ENCODE peak calls at places on chromosomes 7 and 10, in four cellular contexts. M, N, D and J are unnamed samples.

GRCh38 chr10:16341637-16342036 is 95.2 kb upstream of the PTER start:
- DNase-seq in N (no peak), M (no peak), D (no peak), J (no peak)

GRCh38 chr10:4384254-4384653 is 441.8 kb upstream of the AKR1E2 start:
- DNase-seq in D (no peak), M (no peak), N (peak; percentile 53), J (peak; percentile 87)

GRCh38 chr10:36531621-36532020 is 593.8 kb upstream of the ANKRD30A start:
- DNase-seq in N (peak; percentile 14), M (no peak), D (no peak), J (peak; percentile 35)

GRCh38 chr7:139095194-139095659 is 14.3 kb downstream of the ZC3HAV1 start:
- DNase-seq in N (no peak), M (no peak), D (no peak), J (peak; percentile 19)

GRCh38 chr10:122019414-122019975 is 30.5 kb downstream of the TACC2 start:
- DNase-seq in D (peak; percentile 74), N (no peak), M (no peak), J (no peak)

GRCh38 chr10:4316166-4316810 is 509.7 kb upstream of the AKR1E2 start:
- DNase-seq in N (peak; percentile 87), M (peak; percentile 19), D (no peak), J (peak; percentile 62)

GRCh38 chr7:78398081-78398480 is 599.5 kb downstream of the PHTF2 start:
- DNase-seq in N (no peak), M (no peak), D (no peak), J (no peak)

GRCh38 chr10:34993782-34994181 is 96.4 kb downstream of the CUL2 start:
- DNase-seq in D (no peak), N (no peak), M (no peak), J (no peak)

GRCh38 chr10:34757933-34758332 is 57.2 kb downstream of the PARD3 start:
- DNase-seq in N (no peak), D (no peak), M (no peak), J (no peak)

GRCh38 chr7:116271161-116271979 is 61.0 kb downstream of the TES start:
- DNase-seq in N (peak; percentile 70), D (no peak), M (no peak), J (peak; percentile 87)

GRCh38 chr10:74292871-74293427 is 141.9 kb downstream of the ADK start:
- DNase-seq in M (no peak), N (peak; percentile 76), D (no peak), J (peak; percentile 50)

GRCh38 chr7:96479015-96479645 is 157.2 kb upstream of the SLC25A13 start:
- DNase-seq in N (no peak), D (no peak), M (no peak), J (no peak)

GRCh38 chr7:51318886-51319579 is 2.4 kb upstream of the COBL start:
- DNase-seq in D (peak; percentile 73), M (no peak), N (no peak), J (no peak)

GRCh38 chr7:13742719-13743640 is 246.5 kb downstream of the ETV1 start:
- DNase-seq in M (no peak), N (peak; percentile 67), D (no peak), J (peak; percentile 64)

GRCh38 chr7:80210400-80210799 is 75.8 kb downstream of the GNAI1 start:
- DNase-seq in D (no peak), M (no peak), N (no peak), J (peak; percentile 41)

GRCh38 chr7:74289660-74290589 is 718 bp downstream of the CLIP2 start:
- DNase-seq in M (no peak), N (peak; percentile 53), D (peak; percentile 39), J (no peak)

GRCh38 chr10:484925-485661 is 204.4 kb downstream of the DIP2C start:
- DNase-seq in N (no peak), D (no peak), M (no peak), J (peak; percentile 8)

GRCh38 chr10:61024801-61025201 is 80.8 kb upstream of the RHOBTB1 start:
- DNase-seq in M (no peak), D (no peak), N (peak; percentile 5), J (peak; percentile 32)

GRCh38 chr7:121275204-121275603 is 53.6 kb upstream of the WNT16 start:
- DNase-seq in D (no peak), N (no peak), M (no peak), J (no peak)

GRCh38 chr7:55476071-55476803 is 96.1 kb downstream of the VOPP1 start:
- DNase-seq in M (no peak), N (peak; percentile 69), D (no peak), J (peak; percentile 53)

GRCh38 chr10:28984431-28984830 is 304.4 kb upstream of the LYZL1 start:
- DNase-seq in D (peak; percentile 89), M (peak; percentile 92), N (peak; percentile 86), J (peak; percentile 85)

GRCh38 chr7:101650579-101651081 is 21.5 kb upstream of the MYL10 start:
- DNase-seq in D (no peak), N (no peak), M (no peak), J (no peak)

DNA sequence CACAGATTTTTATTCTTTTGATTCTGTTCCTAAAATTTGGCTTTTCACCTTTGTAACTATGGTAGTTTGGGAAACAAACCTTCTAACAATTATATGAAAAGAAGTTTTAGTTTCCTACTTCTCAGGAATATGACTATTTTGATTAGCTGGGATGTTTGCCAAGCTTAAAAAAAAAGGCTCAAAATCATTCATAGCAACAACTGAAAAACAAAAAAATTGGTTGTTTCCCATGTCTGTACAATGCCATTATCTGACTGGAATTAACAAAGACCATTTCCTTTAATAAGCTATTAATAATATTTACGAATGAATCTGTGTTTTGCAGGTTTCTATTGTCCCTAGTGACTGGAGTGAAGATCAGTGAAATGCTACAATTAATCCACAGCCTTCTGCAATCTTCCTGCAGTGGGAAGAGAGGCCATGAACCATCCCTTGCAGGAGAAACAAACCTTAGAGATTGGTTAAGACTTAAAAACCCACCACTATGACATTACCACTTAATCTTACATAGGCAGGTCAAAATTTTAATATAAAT is 4.2 kb downstream of the PURB start:
- DNase-seq in D (no peak), N (no peak), M (no peak), J (peak; percentile 50)
- H3K4me3 ChIP-seq in D (no peak overlapping the region), N (peak overlapping the region; percentile 83), M (peak overlapping the region; percentile 92), J (peak overlapping the region; percentile 78)

DNA sequence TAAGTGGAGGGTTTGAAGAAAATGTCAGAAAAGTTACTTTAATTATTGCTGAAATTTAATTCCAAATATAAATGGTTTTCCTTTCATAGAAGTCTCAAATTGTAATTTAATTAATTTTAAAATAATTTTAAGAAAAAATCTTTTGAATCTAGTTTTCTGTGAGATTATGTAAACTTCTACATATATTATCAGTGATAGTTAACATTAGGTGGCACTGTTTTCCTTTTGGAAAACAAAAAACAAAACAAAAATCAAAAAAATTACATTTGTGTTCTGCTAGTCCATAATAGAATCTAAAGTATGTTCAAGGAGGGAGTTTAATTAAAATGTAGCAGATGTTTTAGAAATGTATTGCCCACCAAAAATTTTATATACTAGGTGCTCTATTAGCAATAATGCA is 1456.7 kb downstream of the REEP3 start:
- DNase-seq in M (no peak), N (no peak), D (no peak), J (no peak)
- TF ChIP-seq CTCF in M (no peak), N (no peak), D (peak; percentile 22), J (no peak)

GRCh38 chr7:70527489-70527888 is 604.5 kb upstream of the GALNT17 start:
- DNase-seq in N (no peak), M (no peak), D (no peak), J (no peak)

GRCh38 chr7:70530191-70530590 is 601.8 kb upstream of the GALNT17 start:
- DNase-seq in D (no peak), M (no peak), N (peak; percentile 35), J (no peak)

GRCh38 chr7:70523626-70524351 is 608.2 kb upstream of the GALNT17 start:
- DNase-seq in M (no peak), D (no peak), N (no peak), J (no peak)

GRCh38 chr7:70520604-70521003 is 611.3 kb upstream of the GALNT17 start:
- DNase-seq in N (peak; percentile 57), M (no peak), D (no peak), J (no peak)

GRCh38 chr7:70525991-70526390 is 606.0 kb upstream of the GALNT17 start:
- DNase-seq in M (no peak), D (no peak), N (peak; percentile 11), J (no peak)
- H3K4me3 ChIP-seq in M (no peak overlapping the region), D (no peak overlapping the region), N (no peak overlapping the region), J (no peak overlapping the region)

DNA sequence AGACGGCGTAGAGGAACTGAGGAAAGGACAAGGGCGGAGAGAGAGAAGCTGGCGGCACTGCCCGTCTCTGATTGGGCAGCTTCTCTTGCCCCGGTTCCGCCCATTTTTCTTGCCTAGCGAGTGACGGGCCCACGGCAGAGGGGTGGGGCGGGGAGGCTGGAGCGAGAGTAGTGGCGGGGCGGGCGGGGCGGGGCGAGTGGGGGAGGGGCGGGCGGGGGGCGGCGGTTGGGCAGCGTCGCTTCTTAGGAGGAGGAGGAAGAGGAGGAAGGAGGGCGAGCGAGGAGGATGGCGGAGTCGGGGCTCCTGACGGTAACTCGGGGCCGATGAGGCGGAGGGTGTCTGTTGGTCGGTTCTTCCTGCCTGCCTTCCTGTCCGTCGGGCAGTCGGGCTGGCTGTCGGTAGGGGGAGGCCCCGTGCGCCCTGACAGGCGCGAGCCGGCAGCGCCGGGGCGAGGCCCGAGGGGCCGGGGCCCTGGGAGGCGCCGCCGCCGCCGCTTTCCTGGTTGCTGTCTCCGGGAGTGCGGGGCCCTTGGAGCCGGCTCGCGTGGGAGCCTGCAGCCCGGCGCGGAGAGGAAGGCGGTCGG is at the start of gene SHOC2:
- DNase-seq in M (no peak), D (peak; percentile 99), N (no peak), J (no peak)
- TF ChIP-seq CTCF in M (no peak), D (no peak), N (peak; percentile 27), J (peak; percentile 20)

DNA sequence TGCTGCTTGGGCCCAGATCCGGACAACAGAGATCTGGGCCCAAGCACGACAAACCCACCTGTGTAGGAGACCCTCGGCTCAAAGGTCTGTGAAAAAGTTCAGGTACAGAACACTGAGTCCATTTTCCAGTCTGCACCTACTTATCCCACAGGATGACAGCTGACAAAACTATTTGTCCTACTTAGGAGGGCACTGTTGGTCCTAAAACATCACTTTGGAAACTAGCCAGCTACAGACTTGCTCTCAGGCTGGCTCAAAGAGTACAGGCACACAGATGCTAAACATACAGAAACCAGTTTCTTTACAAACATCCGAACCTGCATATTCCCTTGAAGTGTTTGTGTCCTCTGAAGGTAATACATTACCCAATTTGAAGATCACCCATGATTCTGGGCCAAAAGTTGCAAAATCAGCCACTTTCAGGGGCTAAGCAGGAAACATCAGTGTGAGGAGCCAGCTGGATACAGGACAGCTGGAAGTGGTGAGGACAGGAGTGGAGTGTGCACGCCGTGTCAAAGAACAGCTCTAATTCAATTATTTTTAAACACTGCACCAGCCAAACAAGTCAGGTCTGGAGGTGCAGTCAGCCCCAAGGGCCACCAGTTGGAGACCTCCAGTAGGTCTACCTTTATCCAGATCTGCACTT is 88.5 kb downstream of the NOC3L start:
- DNase-seq in D (peak; percentile 43), M (no peak), N (peak; percentile 64), J (peak; percentile 3)
- H3K4me3 ChIP-seq in D (no peak overlapping the region), M (no peak overlapping the region), N (no peak overlapping the region), J (no peak overlapping the region)

DNA sequence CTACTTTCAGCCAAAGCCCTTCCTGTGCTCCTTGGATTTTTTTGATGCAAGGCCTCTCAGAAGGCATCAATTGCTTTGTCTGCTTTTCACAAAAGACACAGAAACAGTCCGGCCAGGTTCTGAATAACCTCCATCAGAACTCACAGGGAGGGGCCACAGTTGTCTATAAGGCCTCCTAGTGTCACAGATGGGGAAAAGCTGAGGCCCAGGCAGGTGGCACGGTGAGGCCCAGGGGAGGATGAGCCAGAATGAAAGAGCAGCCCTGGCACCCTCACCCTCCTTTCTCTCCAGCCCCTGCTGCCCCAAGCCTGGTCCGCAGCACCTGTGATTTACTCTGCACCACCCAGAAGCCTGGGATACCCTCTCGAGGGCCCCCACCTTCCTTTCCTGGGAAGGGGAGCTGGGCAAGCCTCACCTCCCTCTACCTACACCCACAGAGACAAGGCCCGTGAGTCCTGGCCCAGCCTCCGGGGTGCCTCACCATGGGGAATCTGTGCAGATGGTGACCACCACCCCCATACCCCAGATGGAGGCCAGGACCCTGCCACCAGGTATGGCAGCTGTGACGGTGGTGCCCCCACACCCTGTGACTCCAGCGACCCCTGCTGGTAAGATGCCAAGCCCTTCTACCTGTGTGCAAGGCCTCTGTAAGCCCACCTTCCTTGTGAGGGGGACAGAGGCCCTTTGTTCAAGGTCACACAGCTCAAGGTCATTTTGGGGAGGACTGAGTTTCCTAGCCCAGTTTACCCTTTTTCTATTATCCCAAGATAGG is 26.2 kb upstream of the ZNF467 start:
- DNase-seq in D (peak; percentile 47), N (no peak), M (no peak), J (peak; percentile 6)
- TF ChIP-seq CTCF in D (peak; percentile 26), N (no peak), M (no peak), J (peak; percentile 42)